ENCODE peak calls at places on chromosome 10, in ten cellular contexts. U, X, A, E, G, O, P, R, N and T are unnamed samples.

GRCh38 chr10:132167041-132167674 is 19.6 kb upstream of the DPYSL4 start:
- DNase-seq in U (no peak), X (no peak), A (no peak), E (no peak), G (no peak), O (no peak), P (no peak), R (no peak), N (no peak), T (no peak)

GRCh38 chr10:2926918-2927660 is 140.3 kb upstream of the PFKP start:
- DNase-seq in U (no peak), X (no peak), A (no peak), E (no peak), G (no peak), O (no peak), P (no peak), R (no peak), N (no peak), T (no peak)

GRCh38 chr10:79219276-79219957 is 127.9 kb upstream of the PPIF start:
- DNase-seq in U (no peak), X (no peak), A (no peak), E (no peak), G (no peak), O (no peak), P (no peak), R (no peak), N (no peak), T (no peak)

GRCh38 chr10:7015457-7015856 is 395.4 kb downstream of the SFMBT2 start:
- DNase-seq in U (no peak), X (no peak), A (no peak), E (no peak), G (no peak), O (no peak), P (no peak), R (no peak), N (no peak), T (no peak)

GRCh38 chr10:33190406-33190805 is 144.1 kb downstream of the NRP1 start:
- DNase-seq in U (no peak), X (no peak), A (no peak), E (no peak), G (no peak), O (no peak), P (no peak), R (no peak), N (no peak), T (no peak)

GRCh38 chr10:43037440-43037839 is 39.4 kb upstream of the RET start:
- DNase-seq in U (no peak), X (no peak), A (no peak), E (no peak), G (no peak), O (no peak), P (no peak), R (no peak), N (no peak), T (no peak)

GRCh38 chr10:130215076-130215917 is 79.1 kb downstream of the GLRX3 start:
- DNase-seq in U (no peak), X (no peak), A (no peak), E (no peak), G (no peak), O (no peak), P (no peak), R (no peak), N (no peak), T (no peak)

GRCh38 chr10:83432296-83433045 is 706.8 kb upstream of the GHITM start:
- DNase-seq in U (no peak), X (no peak), A (no peak), E (no peak), G (no peak), O (no peak), P (no peak), R (no peak), N (no peak), T (no peak)

GRCh38 chr10:64537931-64538330 is 1016.7 kb downstream of the REEP3 start:
- DNase-seq in U (no peak), X (no peak), A (no peak), E (no peak), G (no peak), O (no peak), P (no peak), R (no peak), N (no peak), T (no peak)

GRCh38 chr10:1651280-1651975 is 85.9 kb downstream of the ADARB2 start:
- DNase-seq in U (no peak), X (no peak), A (no peak), E (no peak), G (no peak), O (no peak), P (no peak), R (no peak), N (no peak), T (no peak)

GRCh38 chr10:75493464-75493863 is 62.0 kb downstream of the LRMDA start:
- DNase-seq in U (no peak), X (no peak), A (no peak), E (no peak), G (no peak), O (no peak), P (no peak), R (no peak), N (no peak), T (no peak)

GRCh38 chr10:122116331-122116730 is 127.4 kb downstream of the TACC2 start:
- DNase-seq in U (no peak), X (no peak), A (no peak), E (no peak), G (no peak), O (no peak), P (no peak), R (peak), N (no peak), T (no peak)

GRCh38 chr10:18229839-18230238 is 89.6 kb downstream of the CACNB2 start:
- DNase-seq in U (no peak), X (no peak), A (no peak), E (no peak), G (no peak), O (no peak), P (no peak), R (peak), N (peak), T (no peak)

GRCh38 chr10:71807557-71808510 is 34.5 kb upstream of the VSIR start:
- DNase-seq in U (no peak), X (no peak), A (no peak), E (no peak), G (no peak), O (no peak), P (no peak), R (no peak), N (no peak), T (no peak)

GRCh38 chr10:107498983-107499382 is 334.5 kb upstream of the SORCS1 start:
- DNase-seq in U (no peak), X (no peak), A (no peak), E (no peak), G (no peak), O (no peak), P (no peak), R (no peak), N (no peak), T (no peak)

GRCh38 chr10:43138757-43139241 is 554 bp downstream of the CSGALNACT2 start:
- DNase-seq in U (peak), X (peak), A (peak), E (no peak), G (no peak), O (peak), P (peak), R (peak), N (peak), T (peak)

GRCh38 chr10:132654708-132655661 is 117.4 kb downstream of the INPP5A start:
- DNase-seq in U (peak), X (no peak), A (peak), E (peak), G (no peak), O (peak), P (peak), R (peak), N (peak), T (peak)

GRCh38 chr10:99872367-99873162 is 90.1 kb downstream of the ABCC2 start:
- DNase-seq in U (no peak), X (no peak), A (no peak), E (no peak), G (no peak), O (no peak), P (no peak), R (peak), N (peak), T (no peak)

GRCh38 chr10:75977146-75977545 is 545.7 kb downstream of the LRMDA start:
- DNase-seq in U (no peak), X (no peak), A (no peak), E (no peak), G (no peak), O (no peak), P (no peak), R (no peak), N (no peak), T (no peak)

GRCh38 chr10:125022671-125023070 is 80.7 kb downstream of the ZRANB1 start:
- DNase-seq in U (no peak), X (no peak), A (no peak), E (no peak), G (no peak), O (no peak), P (no peak), R (no peak), N (no peak), T (no peak)

GRCh38 chr10:14009315-14010082 is 321.2 kb downstream of the FRMD4A start:
- DNase-seq in U (peak), X (peak), A (peak), E (peak), G (peak), O (no peak), P (no peak), R (peak), N (peak), T (peak)

GRCh38 chr10:68155615-68156205 is 46.4 kb downstream of the MYPN start:
- DNase-seq in U (no peak), X (no peak), A (no peak), E (no peak), G (no peak), O (no peak), P (no peak), R (no peak), N (peak), T (no peak)

GRCh38 chr10:97320480-97321031 is 1.5 kb downstream of the FRAT1 start:
- DNase-seq in U (peak), X (peak), A (no peak), E (no peak), G (no peak), O (peak), P (no peak), R (no peak), N (no peak), T (no peak)